ENCODE peak calls at places on chromosomes 12 and 14, in six cellular contexts. P is neuronal stem cell, G is H1, X is IMR-90, Q is H9, K is mesendoderm. F is an unnamed sample.

GRCh38 chr14:68979722-68980552 is 835 bp upstream of the ACTN1 start:
- DNase-seq in P (peak), G (no peak), X (peak), Q (peak), K (peak), F (peak)

GRCh38 chr12:64616221-64616620 is 5.9 kb downstream of the RASSF3 start:
- DNase-seq in P (no peak), G (no peak), X (peak), Q (no peak), K (no peak), F (no peak)

GRCh38 chr12:76623929-76624328 is 64.4 kb upstream of the OSBPL8 start:
- DNase-seq in P (no peak), G (no peak), X (peak), Q (no peak), K (peak), F (no peak)

GRCh38 chr12:131882804-131883520 is 11.5 kb upstream of the ULK1 start:
- DNase-seq in P (no peak), G (no peak), X (no peak), Q (peak), K (peak), F (peak)

GRCh38 chr12:10184261-10184843 is 5.5 kb downstream of the TMEM52B start:
- DNase-seq in P (no peak), G (no peak), X (peak), Q (no peak), K (no peak), F (no peak)

GRCh38 chr14:37720131-37720530 is 124.7 kb downstream of the TTC6 start:
- DNase-seq in P (no peak), G (no peak), X (no peak), Q (no peak), K (no peak), F (no peak)

GRCh38 chr12:94597268-94597667 is 53.1 kb downstream of the TMCC3 start:
- DNase-seq in P (no peak), G (no peak), X (no peak), Q (no peak), K (no peak), F (no peak)

GRCh38 chr14:50064993-50065392 is 51.4 kb downstream of the VCPKMT start:
- DNase-seq in P (no peak), G (no peak), X (no peak), Q (no peak), K (no peak), F (no peak)

GRCh38 chr12:57456145-57456700 is 1.1 kb downstream of the INHBE start:
- DNase-seq in P (peak), G (no peak), X (peak), Q (peak), K (peak), F (no peak)

GRCh38 chr12:49170924-49171323 is 18.0 kb downstream of the TUBA1A start:
- DNase-seq in P (no peak), G (no peak), X (no peak), Q (no peak), K (no peak), F (no peak)

GRCh38 chr12:58463050-58463449 is 457.3 kb downstream of the LRIG3 start:
- DNase-seq in P (no peak), G (no peak), X (no peak), Q (no peak), K (no peak), F (no peak)

GRCh38 chr12:118436002-118436724 is 59.8 kb downstream of the SUDS3 start:
- DNase-seq in P (peak), G (no peak), X (no peak), Q (peak), K (peak), F (peak)

GRCh38 chr12:2284857-2285256 is 232.1 kb downstream of the CACNA1C start:
- DNase-seq in P (peak), G (peak), X (peak), Q (peak), K (peak), F (peak)

GRCh38 chr14:105389976-105390848 is 8.1 kb upstream of the TEX22 start:
- DNase-seq in P (no peak), G (no peak), X (no peak), Q (no peak), K (no peak), F (no peak)

GRCh38 chr14:64755661-64756265 is 51.5 kb downstream of the PLEKHG3 start:
- DNase-seq in P (no peak), G (no peak), X (peak), Q (no peak), K (no peak), F (no peak)

GRCh38 chr14:44847910-44848309 is 113.8 kb downstream of the KLHL28 start:
- DNase-seq in P (no peak), G (no peak), X (peak), Q (no peak), K (no peak), F (no peak)

GRCh38 chr12:50246873-50247612 is 36.3 kb downstream of the LIMA1 start:
- DNase-seq in P (no peak), G (no peak), X (peak), Q (no peak), K (peak), F (peak)

GRCh38 chr14:50599700-50600444 is 39.9 kb downstream of the ATL1 start:
- DNase-seq in P (peak), G (no peak), X (peak), Q (no peak), K (peak), F (no peak)

GRCh38 chr14:94598506-94598815 is 13.7 kb upstream of the SERPINA3 start:
- DNase-seq in P (no peak), G (no peak), X (no peak), Q (no peak), K (no peak), F (no peak)

GRCh38 chr14:94598816-94599655 is 13.2 kb upstream of the SERPINA3 start:
- DNase-seq in P (no peak), G (no peak), X (peak), Q (peak), K (peak), F (peak)

GRCh38 chr14:94600148-94600545 is 12.0 kb upstream of the SERPINA3 start:
- DNase-seq in P (no peak), G (no peak), X (no peak), Q (no peak), K (no peak), F (no peak)

GRCh38 chr14:94597788-94598187 is 14.4 kb upstream of the SERPINA3 start:
- DNase-seq in P (no peak), G (no peak), X (no peak), Q (no peak), K (no peak), F (no peak)

DNA sequence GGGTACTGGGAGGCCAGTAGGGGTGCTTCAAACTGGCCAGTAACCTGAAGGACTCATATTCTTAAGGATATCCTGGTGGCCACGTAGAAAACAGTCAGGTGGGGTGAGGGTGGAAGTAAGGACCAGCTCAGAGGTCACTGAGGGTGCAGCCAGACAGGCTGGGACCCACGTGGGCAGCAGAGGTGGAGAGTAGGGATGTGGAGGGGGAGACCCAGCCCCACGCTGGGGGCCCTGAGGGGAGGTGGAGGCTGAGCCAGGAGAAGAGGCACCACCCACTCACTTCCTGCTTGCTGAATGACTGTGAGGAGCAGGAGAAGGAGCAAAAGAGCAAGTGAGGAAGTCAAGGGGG is 12.6 kb upstream of the SERPINA3 start:
- DNase-seq in P (no peak), G (no peak), X (no peak), Q (no peak), K (no peak), F (no peak)
- H3K9ac ChIP-seq in P (no peak), G (no peak), X (no peak), Q (no peak), K (no peak), F (no peak)

GRCh38 chr12:46523863-46524770 is 151.5 kb upstream of the SLC38A2 start:
- DNase-seq in P (no peak), G (no peak), X (peak), Q (no peak), K (no peak), F (peak)
- H2BK120ac ChIP-seq in P (no peak), G (no peak), X (peak), Q (no peak), K (no peak), F (no peak)

DNA sequence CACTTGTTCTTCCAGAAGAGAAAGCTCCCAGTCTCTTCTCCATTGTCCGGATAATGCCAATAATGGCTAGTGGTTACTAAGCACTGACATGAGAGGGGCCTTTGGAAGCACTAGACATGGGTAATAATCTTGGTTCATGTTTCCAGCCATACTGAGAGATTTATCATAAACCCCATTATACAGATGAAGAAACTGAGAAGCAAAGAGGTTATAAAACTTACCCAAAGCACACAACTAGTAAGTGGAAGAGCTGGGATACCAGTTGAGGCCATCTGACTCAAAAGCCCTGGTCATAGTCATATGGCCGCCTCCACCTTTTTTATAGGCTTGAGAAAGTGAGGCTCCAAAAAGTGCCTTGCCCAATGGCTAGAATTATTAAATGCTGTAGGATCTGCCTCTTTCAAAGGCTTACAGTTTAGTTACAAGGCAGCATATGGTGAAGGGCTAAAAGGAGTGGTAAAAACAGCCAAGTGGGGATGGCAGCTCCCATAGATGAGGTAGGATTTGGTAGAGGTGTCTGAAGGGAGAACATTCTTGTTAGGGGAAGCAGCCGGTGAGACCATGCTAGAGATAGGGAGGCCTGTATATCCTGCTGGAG is 981 bp downstream of the TXNRD1 start:
- DNase-seq in P (no peak), G (no peak), X (no peak), Q (no peak), K (no peak), F (no peak)
- H3K9ac ChIP-seq in P (no peak), G (no peak), X (peak), Q (no peak), K (no peak), F (no peak)

GRCh38 chr14:90383126-90383730 is 13.6 kb upstream of the CALM1 start:
- DNase-seq in P (peak), G (peak), X (peak), Q (peak), K (peak), F (peak)
- H2BK120ac ChIP-seq in P (peak), G (no peak), X (peak), Q (no peak), K (no peak), F (peak)

DNA sequence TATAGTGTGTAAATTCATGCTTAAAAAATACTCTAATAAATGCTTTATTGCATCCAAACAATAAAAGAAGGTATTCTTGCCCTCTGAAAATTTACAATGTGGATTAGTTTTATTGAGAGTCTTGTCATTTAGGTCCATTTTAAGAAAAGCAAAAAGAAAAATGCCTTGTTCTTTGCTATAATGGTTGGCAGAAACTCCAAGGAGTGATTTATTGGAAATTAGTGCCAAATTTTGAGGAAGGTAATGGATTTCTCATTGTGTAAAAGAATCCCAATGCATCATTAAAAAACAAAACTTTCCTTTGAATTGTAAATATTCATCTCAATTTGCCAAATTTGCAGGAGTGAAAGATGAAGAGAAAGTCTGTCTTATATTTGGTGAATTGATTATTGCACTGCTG is 511.6 kb downstream of the TMTC2 start:
- DNase-seq in P (no peak), G (no peak), X (no peak), Q (no peak), K (no peak), F (no peak)
- H3K9ac ChIP-seq in P (no peak), G (no peak), X (no peak), Q (no peak), K (no peak), F (no peak)

GRCh38 chr14:20652996-20653975 is 11.8 kb upstream of the OR6S1 start:
- DNase-seq in P (peak), G (peak), X (peak), Q (peak), K (peak), F (no peak)
- H2BK120ac ChIP-seq in P (no peak), G (no peak), X (no peak), Q (no peak), K (no peak), F (no peak)

DNA sequence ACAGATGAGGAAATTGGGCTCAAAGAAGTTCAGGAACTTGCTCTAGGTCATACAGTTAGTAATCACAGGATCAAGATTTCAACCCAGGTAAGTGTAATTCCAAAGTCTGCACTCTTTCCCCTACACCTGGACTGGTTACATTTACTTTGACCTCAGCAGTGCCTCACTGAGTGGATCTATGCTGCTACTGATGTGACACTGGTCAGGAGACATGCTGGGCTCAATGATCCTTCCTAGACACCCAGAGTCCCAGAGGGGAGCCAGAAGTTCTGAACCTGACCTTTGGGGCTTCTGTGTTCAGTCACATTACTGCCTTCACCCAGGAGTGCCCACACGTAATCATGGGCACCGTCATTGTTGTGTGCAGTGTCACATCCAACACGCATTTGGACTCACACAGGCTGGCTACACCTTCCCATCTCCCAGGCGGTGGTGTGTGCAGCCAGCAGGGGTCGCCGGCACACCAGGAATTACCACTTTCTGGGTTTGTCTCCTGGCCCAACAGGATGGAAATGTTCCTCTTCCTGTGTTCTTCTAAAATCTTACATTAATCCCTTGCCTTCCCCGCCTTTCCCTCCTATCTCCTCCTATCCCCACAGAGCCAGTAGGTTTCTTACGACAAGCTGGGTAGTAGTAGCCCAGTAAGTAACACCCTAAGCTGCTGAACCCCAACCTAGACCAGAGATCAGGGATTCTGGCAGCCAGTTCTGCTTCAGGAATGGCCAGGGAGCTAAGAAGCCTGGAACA is 25.6 kb downstream of the CALCOCO1 start:
- DNase-seq in P (peak), G (no peak), X (peak), Q (peak), K (peak), F (peak)
- H3K9ac ChIP-seq in P (no peak), G (no peak), X (no peak), Q (no peak), K (no peak), F (no peak)

GRCh38 chr14:74950795-74951442 is 4.5 kb downstream of the PGF start:
- DNase-seq in P (no peak), G (no peak), X (peak), Q (no peak), K (no peak), F (no peak)

GRCh38 chr14:74952697-74953484 is 2.5 kb downstream of the PGF start:
- DNase-seq in P (no peak), G (no peak), X (no peak), Q (no peak), K (no peak), F (no peak)

GRCh38 chr14:74952195-74952665 is 3.2 kb downstream of the PGF start:
- DNase-seq in P (no peak), G (no peak), X (no peak), Q (no peak), K (no peak), F (no peak)

GRCh38 chr14:74949859-74950572 is 5.4 kb downstream of the PGF start:
- DNase-seq in P (no peak), G (no peak), X (no peak), Q (no peak), K (no peak), F (no peak)

GRCh38 chr14:74951443-74952194 is 3.8 kb downstream of the PGF start:
- DNase-seq in P (no peak), G (no peak), X (no peak), Q (no peak), K (no peak), F (no peak)
- H2BK120ac ChIP-seq in P (no peak), G (no peak), X (no peak), Q (no peak), K (no peak), F (no peak)

F was measured in trophoblast cell.